ENCODE peak calls at places on chromosomes 13 and 19, in ten cellular contexts. One of them, this sample, is unnamed.

GRCh38 chr13:54433511-54434206 is 1405.0 kb downstream of the OLFM4 start:
- DNase-seq in cardiac muscle cell: no peak
- DNase-seq in body of pancreas: peak
- DNase-seq in astrocyte of the spinal cord: no peak
- DNase-seq in AG10803: no peak
- DNase-seq in brain microvascular endothelial cell: no peak
- DNase-seq in fibroblast of mammary gland: no peak
- DNase-seq in transverse colon: no peak
- DNase-seq in mammary epithelial cell: no peak
- DNase-seq in ascending aorta: no peak
- DNase-seq in this sample: no peak

GRCh38 chr13:94662274-94662945 is 49.9 kb downstream of the SOX21 start:
- DNase-seq in cardiac muscle cell: no peak
- DNase-seq in body of pancreas: no peak
- DNase-seq in astrocyte of the spinal cord: no peak
- DNase-seq in AG10803: no peak
- DNase-seq in brain microvascular endothelial cell: no peak
- DNase-seq in fibroblast of mammary gland: no peak
- DNase-seq in transverse colon: no peak
- DNase-seq in mammary epithelial cell: no peak
- DNase-seq in ascending aorta: no peak
- DNase-seq in this sample: no peak

GRCh38 chr13:24671367-24672117 is 8.7 kb upstream of the ATP12A start:
- DNase-seq in cardiac muscle cell: peak
- DNase-seq in body of pancreas: peak
- DNase-seq in astrocyte of the spinal cord: peak
- DNase-seq in AG10803: peak
- DNase-seq in brain microvascular endothelial cell: peak
- DNase-seq in fibroblast of mammary gland: peak
- DNase-seq in transverse colon: peak
- DNase-seq in mammary epithelial cell: peak
- DNase-seq in ascending aorta: no peak
- DNase-seq in this sample: peak

GRCh38 chr13:100773429-100773828 is 98.8 kb upstream of the TMTC4 start:
- DNase-seq in cardiac muscle cell: no peak
- DNase-seq in body of pancreas: no peak
- DNase-seq in astrocyte of the spinal cord: no peak
- DNase-seq in AG10803: no peak
- DNase-seq in brain microvascular endothelial cell: no peak
- DNase-seq in fibroblast of mammary gland: no peak
- DNase-seq in transverse colon: no peak
- DNase-seq in mammary epithelial cell: peak
- DNase-seq in ascending aorta: no peak
- DNase-seq in this sample: peak

GRCh38 chr13:33034061-33034460 is 17.8 kb downstream of the KL start:
- DNase-seq in cardiac muscle cell: no peak
- DNase-seq in body of pancreas: no peak
- DNase-seq in astrocyte of the spinal cord: no peak
- DNase-seq in AG10803: no peak
- DNase-seq in brain microvascular endothelial cell: no peak
- DNase-seq in fibroblast of mammary gland: no peak
- DNase-seq in transverse colon: no peak
- DNase-seq in mammary epithelial cell: no peak
- DNase-seq in ascending aorta: no peak
- DNase-seq in this sample: no peak

GRCh38 chr13:86608739-86609138 is 809.5 kb upstream of the SLITRK6 start:
- DNase-seq in cardiac muscle cell: no peak
- DNase-seq in body of pancreas: no peak
- DNase-seq in astrocyte of the spinal cord: no peak
- DNase-seq in AG10803: no peak
- DNase-seq in brain microvascular endothelial cell: no peak
- DNase-seq in fibroblast of mammary gland: no peak
- DNase-seq in transverse colon: no peak
- DNase-seq in mammary epithelial cell: no peak
- DNase-seq in ascending aorta: no peak
- DNase-seq in this sample: no peak

GRCh38 chr13:19634129-19634740 is 776 bp downstream of the MPHOSPH8 start:
- DNase-seq in cardiac muscle cell: peak
- DNase-seq in body of pancreas: peak
- DNase-seq in astrocyte of the spinal cord: peak
- DNase-seq in AG10803: peak
- DNase-seq in brain microvascular endothelial cell: peak
- DNase-seq in fibroblast of mammary gland: peak
- DNase-seq in transverse colon: peak
- DNase-seq in mammary epithelial cell: peak
- DNase-seq in ascending aorta: no peak
- DNase-seq in this sample: peak

GRCh38 chr13:75383064-75383715 is 98.8 kb downstream of the TBC1D4 start:
- DNase-seq in cardiac muscle cell: no peak
- DNase-seq in body of pancreas: no peak
- DNase-seq in astrocyte of the spinal cord: no peak
- DNase-seq in AG10803: no peak
- DNase-seq in brain microvascular endothelial cell: no peak
- DNase-seq in fibroblast of mammary gland: no peak
- DNase-seq in transverse colon: no peak
- DNase-seq in mammary epithelial cell: no peak
- DNase-seq in ascending aorta: no peak
- DNase-seq in this sample: no peak

GRCh38 chr13:41463823-41464602 is 6.7 kb downstream of the RGCC start:
- DNase-seq in cardiac muscle cell: no peak
- DNase-seq in body of pancreas: no peak
- DNase-seq in astrocyte of the spinal cord: no peak
- DNase-seq in AG10803: no peak
- DNase-seq in brain microvascular endothelial cell: no peak
- DNase-seq in fibroblast of mammary gland: no peak
- DNase-seq in transverse colon: peak
- DNase-seq in mammary epithelial cell: no peak
- DNase-seq in ascending aorta: no peak
- DNase-seq in this sample: no peak

GRCh38 chr13:59360108-59360507 is 803.6 kb downstream of the DIAPH3 start:
- DNase-seq in cardiac muscle cell: peak
- DNase-seq in body of pancreas: no peak
- DNase-seq in astrocyte of the spinal cord: no peak
- DNase-seq in AG10803: no peak
- DNase-seq in brain microvascular endothelial cell: no peak
- DNase-seq in fibroblast of mammary gland: no peak
- DNase-seq in transverse colon: no peak
- DNase-seq in mammary epithelial cell: no peak
- DNase-seq in ascending aorta: no peak
- DNase-seq in this sample: no peak

GRCh38 chr13:110134801-110135200 is 172.2 kb downstream of the COL4A1 start:
- DNase-seq in cardiac muscle cell: no peak
- DNase-seq in body of pancreas: no peak
- DNase-seq in astrocyte of the spinal cord: peak
- DNase-seq in AG10803: peak
- DNase-seq in brain microvascular endothelial cell: peak
- DNase-seq in fibroblast of mammary gland: no peak
- DNase-seq in transverse colon: no peak
- DNase-seq in mammary epithelial cell: no peak
- DNase-seq in ascending aorta: no peak
- DNase-seq in this sample: no peak

GRCh38 chr13:78601124-78601885 is 2.0 kb downstream of the POU4F1 start:
- DNase-seq in cardiac muscle cell: peak
- DNase-seq in body of pancreas: no peak
- DNase-seq in astrocyte of the spinal cord: no peak
- DNase-seq in AG10803: no peak
- DNase-seq in brain microvascular endothelial cell: no peak
- DNase-seq in fibroblast of mammary gland: peak
- DNase-seq in transverse colon: no peak
- DNase-seq in mammary epithelial cell: no peak
- DNase-seq in ascending aorta: no peak
- DNase-seq in this sample: no peak

GRCh38 chr19:11240008-11240444 is 607 bp downstream of the ANGPTL8 start:
- DNase-seq in cardiac muscle cell: no peak
- DNase-seq in body of pancreas: no peak
- DNase-seq in astrocyte of the spinal cord: no peak
- DNase-seq in AG10803: no peak
- DNase-seq in brain microvascular endothelial cell: no peak
- DNase-seq in fibroblast of mammary gland: no peak
- DNase-seq in transverse colon: no peak
- DNase-seq in mammary epithelial cell: no peak
- DNase-seq in ascending aorta: no peak
- DNase-seq in this sample: no peak

GRCh38 chr13:109389456-109389855 is 396.9 kb downstream of the IRS2 start:
- DNase-seq in cardiac muscle cell: no peak
- DNase-seq in body of pancreas: no peak
- DNase-seq in astrocyte of the spinal cord: peak
- DNase-seq in AG10803: peak
- DNase-seq in brain microvascular endothelial cell: no peak
- DNase-seq in fibroblast of mammary gland: peak
- DNase-seq in transverse colon: no peak
- DNase-seq in mammary epithelial cell: no peak
- DNase-seq in ascending aorta: no peak
- DNase-seq in this sample: no peak

GRCh38 chr19:43439183-43440063 is 24.7 kb downstream of the TEX101 start:
- DNase-seq in cardiac muscle cell: peak
- DNase-seq in body of pancreas: no peak
- DNase-seq in astrocyte of the spinal cord: no peak
- DNase-seq in AG10803: peak
- DNase-seq in brain microvascular endothelial cell: no peak
- DNase-seq in fibroblast of mammary gland: peak
- DNase-seq in transverse colon: no peak
- DNase-seq in mammary epithelial cell: peak
- DNase-seq in ascending aorta: no peak
- DNase-seq in this sample: peak

GRCh38 chr13:75345191-75345590 is 136.8 kb downstream of the TBC1D4 start:
- DNase-seq in cardiac muscle cell: peak
- DNase-seq in body of pancreas: no peak
- DNase-seq in astrocyte of the spinal cord: peak
- DNase-seq in AG10803: peak
- DNase-seq in brain microvascular endothelial cell: peak
- DNase-seq in fibroblast of mammary gland: peak
- DNase-seq in transverse colon: no peak
- DNase-seq in mammary epithelial cell: no peak
- DNase-seq in ascending aorta: no peak
- DNase-seq in this sample: peak

GRCh38 chr19:1017115-1017905 is 3.6 kb downstream of the TMEM259 start:
- DNase-seq in cardiac muscle cell: no peak
- DNase-seq in body of pancreas: peak
- DNase-seq in astrocyte of the spinal cord: no peak
- DNase-seq in AG10803: no peak
- DNase-seq in brain microvascular endothelial cell: no peak
- DNase-seq in fibroblast of mammary gland: no peak
- DNase-seq in transverse colon: peak
- DNase-seq in mammary epithelial cell: no peak
- DNase-seq in ascending aorta: no peak
- DNase-seq in this sample: peak
- H3K4me3 ChIP-seq in cardiac muscle cell: no peak
- H3K4me3 ChIP-seq in body of pancreas: no peak
- H3K4me3 ChIP-seq in astrocyte of the spinal cord: no peak
- H3K4me3 ChIP-seq in AG10803: peak
- H3K4me3 ChIP-seq in brain microvascular endothelial cell: peak
- H3K4me3 ChIP-seq in fibroblast of mammary gland: no peak
- H3K4me3 ChIP-seq in transverse colon: peak
- H3K4me3 ChIP-seq in mammary epithelial cell: no peak
- H3K4me3 ChIP-seq in ascending aorta: no peak
- H3K4me3 ChIP-seq in this sample: peak

DNA sequence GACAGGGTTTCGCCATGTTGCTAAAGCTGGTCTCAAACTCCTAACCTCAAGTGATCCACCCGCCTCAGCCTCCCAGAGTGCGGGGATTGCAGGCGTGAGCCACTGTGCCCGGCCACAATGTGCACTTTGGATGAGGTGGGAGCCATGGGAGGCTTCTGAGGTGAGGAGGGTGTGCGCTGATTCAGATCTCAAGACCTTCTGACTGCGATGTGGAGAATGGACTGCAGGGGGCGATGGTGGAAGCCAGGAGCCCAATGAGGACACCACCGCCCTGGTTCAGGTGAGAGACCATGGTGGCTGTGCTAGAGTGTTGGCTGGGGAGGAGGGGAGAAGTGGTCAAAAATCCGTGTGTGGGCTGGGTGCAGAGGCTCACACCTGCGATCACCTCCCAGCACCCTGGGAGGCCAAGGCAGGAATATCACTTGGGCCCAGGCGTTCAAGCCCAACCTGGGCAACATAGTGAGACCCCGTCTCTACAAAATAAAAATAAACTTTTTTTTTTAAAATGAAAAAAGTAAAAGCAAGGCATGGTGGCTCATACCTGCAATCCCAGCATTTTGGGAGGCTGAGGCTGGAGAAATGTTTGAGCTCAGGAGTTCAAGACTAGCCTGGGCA is 5.6 kb downstream of the INAFM1 start:
- DNase-seq in cardiac muscle cell: peak
- DNase-seq in body of pancreas: peak
- DNase-seq in astrocyte of the spinal cord: no peak
- DNase-seq in AG10803: peak
- DNase-seq in brain microvascular endothelial cell: no peak
- DNase-seq in fibroblast of mammary gland: peak
- DNase-seq in transverse colon: peak
- DNase-seq in mammary epithelial cell: no peak
- DNase-seq in ascending aorta: no peak
- DNase-seq in this sample: peak
- TF ChIP-seq CTCF in cardiac muscle cell: peak
- TF ChIP-seq CTCF in body of pancreas: no peak
- TF ChIP-seq CTCF in astrocyte of the spinal cord: peak
- TF ChIP-seq CTCF in AG10803: peak
- TF ChIP-seq CTCF in brain microvascular endothelial cell: peak
- TF ChIP-seq CTCF in fibroblast of mammary gland: peak
- TF ChIP-seq CTCF in transverse colon: peak
- TF ChIP-seq CTCF in mammary epithelial cell: peak
- TF ChIP-seq CTCF in ascending aorta: peak
- TF ChIP-seq CTCF in this sample: peak

DNA sequence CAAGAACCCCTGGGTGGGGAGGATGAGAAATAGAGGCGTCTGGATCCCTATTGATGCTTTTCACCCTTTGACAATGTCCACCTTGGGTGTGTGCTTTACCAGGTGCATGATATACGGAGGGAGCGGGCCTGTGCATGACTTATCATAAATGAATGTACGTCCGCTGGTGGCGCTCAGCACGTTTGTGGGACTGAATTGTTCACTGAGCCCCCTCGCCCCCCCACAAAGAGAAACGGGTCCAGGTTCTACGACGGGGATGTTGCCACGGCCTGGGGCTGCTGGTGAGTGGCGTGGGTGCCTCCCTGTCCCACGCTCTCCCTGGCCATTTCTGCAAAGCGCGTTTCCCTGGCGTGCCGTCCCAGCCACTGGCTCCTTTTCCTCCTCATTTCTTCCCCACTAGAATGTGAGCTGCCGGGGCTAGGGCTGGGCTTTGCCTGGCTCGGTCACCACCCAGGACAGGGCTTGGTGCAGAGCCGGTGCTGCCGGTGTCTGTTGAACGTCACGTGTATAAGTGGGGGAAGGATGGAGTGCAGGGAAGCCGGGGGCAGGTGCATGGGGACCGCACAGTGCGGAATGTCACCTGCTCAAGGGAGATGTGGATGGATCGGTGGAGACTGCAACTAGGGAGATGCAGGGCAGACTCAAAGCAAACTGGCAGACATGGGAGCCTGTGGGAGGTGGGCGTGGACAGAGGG is 21.6 kb downstream of the LRRC4B start:
- DNase-seq in cardiac muscle cell: no peak
- DNase-seq in body of pancreas: no peak
- DNase-seq in astrocyte of the spinal cord: no peak
- DNase-seq in AG10803: no peak
- DNase-seq in brain microvascular endothelial cell: no peak
- DNase-seq in fibroblast of mammary gland: no peak
- DNase-seq in transverse colon: no peak
- DNase-seq in mammary epithelial cell: no peak
- DNase-seq in ascending aorta: no peak
- DNase-seq in this sample: no peak
- H3K4me3 ChIP-seq in cardiac muscle cell: no peak
- H3K4me3 ChIP-seq in body of pancreas: no peak
- H3K4me3 ChIP-seq in astrocyte of the spinal cord: no peak
- H3K4me3 ChIP-seq in AG10803: no peak
- H3K4me3 ChIP-seq in brain microvascular endothelial cell: no peak
- H3K4me3 ChIP-seq in fibroblast of mammary gland: no peak
- H3K4me3 ChIP-seq in transverse colon: no peak
- H3K4me3 ChIP-seq in mammary epithelial cell: no peak
- H3K4me3 ChIP-seq in ascending aorta: no peak
- H3K4me3 ChIP-seq in this sample: no peak

GRCh38 chr13:77274126-77274525 is 52.8 kb downstream of the MYCBP2 start:
- DNase-seq in cardiac muscle cell: no peak
- DNase-seq in body of pancreas: no peak
- DNase-seq in astrocyte of the spinal cord: no peak
- DNase-seq in AG10803: no peak
- DNase-seq in brain microvascular endothelial cell: no peak
- DNase-seq in fibroblast of mammary gland: no peak
- DNase-seq in transverse colon: no peak
- DNase-seq in mammary epithelial cell: no peak
- DNase-seq in ascending aorta: no peak
- DNase-seq in this sample: no peak
- TF ChIP-seq CTCF in cardiac muscle cell: no peak
- TF ChIP-seq CTCF in body of pancreas: peak
- TF ChIP-seq CTCF in astrocyte of the spinal cord: no peak
- TF ChIP-seq CTCF in AG10803: peak
- TF ChIP-seq CTCF in brain microvascular endothelial cell: no peak
- TF ChIP-seq CTCF in fibroblast of mammary gland: no peak
- TF ChIP-seq CTCF in transverse colon: no peak
- TF ChIP-seq CTCF in mammary epithelial cell: no peak
- TF ChIP-seq CTCF in ascending aorta: no peak
- TF ChIP-seq CTCF in this sample: no peak

This sample was measured in epithelial cell of esophagus.